ENCODE peak calls at places on chromosome 2, in seven cellular contexts. One of them, this sample, is unnamed.

GRCh38 chr2:72576861-72577260 is 249.0 kb downstream of the EXOC6B start:
- DNase-seq in SK-N-SH: no peak
- DNase-seq in HCT116: no peak
- DNase-seq in GM12878: no peak
- DNase-seq in H1: no peak
- DNase-seq in HepG2: no peak
- DNase-seq in K562: no peak
- DNase-seq in this sample: no peak

GRCh38 chr2:31674446-31674845 is 93.7 kb upstream of the SRD5A2 start:
- DNase-seq in HepG2: no peak
- DNase-seq in SK-N-SH: no peak
- DNase-seq in H1: no peak
- DNase-seq in GM12878: no peak
- DNase-seq in K562: no peak
- DNase-seq in HCT116: no peak
- DNase-seq in this sample: no peak

GRCh38 chr2:192010073-192010472 is 163.2 kb upstream of the CAVIN2 start:
- DNase-seq in SK-N-SH: no peak
- DNase-seq in HepG2: no peak
- DNase-seq in GM12878: no peak
- DNase-seq in H1: no peak
- DNase-seq in HCT116: no peak
- DNase-seq in K562: no peak
- DNase-seq in this sample: no peak

GRCh38 chr2:205193829-205194228 is 488.5 kb upstream of the NRP2 start:
- DNase-seq in H1: no peak
- DNase-seq in K562: no peak
- DNase-seq in HCT116: no peak
- DNase-seq in HepG2: no peak
- DNase-seq in SK-N-SH: no peak
- DNase-seq in GM12878: no peak
- DNase-seq in this sample: no peak

GRCh38 chr2:230875347-230876315 is 10.9 kb downstream of the ITM2C start:
- DNase-seq in HepG2: no peak
- DNase-seq in K562: no peak
- DNase-seq in SK-N-SH: no peak
- DNase-seq in HCT116: no peak
- DNase-seq in GM12878: no peak
- DNase-seq in H1: no peak
- DNase-seq in this sample: no peak

GRCh38 chr2:26471278-26471677 is 6.6 kb downstream of the OTOF start:
- DNase-seq in SK-N-SH: no peak
- DNase-seq in H1: no peak
- DNase-seq in HCT116: no peak
- DNase-seq in GM12878: no peak
- DNase-seq in HepG2: no peak
- DNase-seq in K562: no peak
- DNase-seq in this sample: no peak

GRCh38 chr2:113854208-113854607 is 35.7 kb upstream of the ACTR3 start:
- DNase-seq in GM12878: no peak
- DNase-seq in HepG2: no peak
- DNase-seq in HCT116: no peak
- DNase-seq in H1: no peak
- DNase-seq in K562: no peak
- DNase-seq in SK-N-SH: no peak
- DNase-seq in this sample: no peak

GRCh38 chr2:8149985-8150547 is 531.8 kb upstream of the ID2 start:
- DNase-seq in H1: no peak
- DNase-seq in K562: no peak
- DNase-seq in GM12878: no peak
- DNase-seq in SK-N-SH: no peak
- DNase-seq in HCT116: no peak
- DNase-seq in HepG2: no peak
- DNase-seq in this sample: no peak

GRCh38 chr2:231765496-231765929 is 15.6 kb downstream of the PDE6D start:
- DNase-seq in K562: no peak
- DNase-seq in SK-N-SH: no peak
- DNase-seq in H1: no peak
- DNase-seq in HCT116: no peak
- DNase-seq in HepG2: no peak
- DNase-seq in GM12878: peak; percentile 28
- DNase-seq in this sample: no peak

GRCh38 chr2:57373530-57373929 is 673.1 kb upstream of the VRK2 start:
- DNase-seq in HCT116: peak; percentile 70
- DNase-seq in SK-N-SH: no peak
- DNase-seq in H1: no peak
- DNase-seq in GM12878: no peak
- DNase-seq in K562: no peak
- DNase-seq in HepG2: no peak
- DNase-seq in this sample: peak; percentile 83

GRCh38 chr2:101540518-101540917 is 65.6 kb upstream of the RFX8 start:
- DNase-seq in H1: no peak
- DNase-seq in GM12878: no peak
- DNase-seq in HCT116: no peak
- DNase-seq in HepG2: no peak
- DNase-seq in K562: no peak
- DNase-seq in SK-N-SH: no peak
- DNase-seq in this sample: no peak

GRCh38 chr2:41194235-41194634 is 742.3 kb upstream of the SLC8A1 start:
- DNase-seq in SK-N-SH: peak; percentile 27
- DNase-seq in HCT116: no peak
- DNase-seq in K562: no peak
- DNase-seq in GM12878: no peak
- DNase-seq in H1: no peak
- DNase-seq in HepG2: peak; percentile 12
- DNase-seq in this sample: peak; percentile 94

DNA sequence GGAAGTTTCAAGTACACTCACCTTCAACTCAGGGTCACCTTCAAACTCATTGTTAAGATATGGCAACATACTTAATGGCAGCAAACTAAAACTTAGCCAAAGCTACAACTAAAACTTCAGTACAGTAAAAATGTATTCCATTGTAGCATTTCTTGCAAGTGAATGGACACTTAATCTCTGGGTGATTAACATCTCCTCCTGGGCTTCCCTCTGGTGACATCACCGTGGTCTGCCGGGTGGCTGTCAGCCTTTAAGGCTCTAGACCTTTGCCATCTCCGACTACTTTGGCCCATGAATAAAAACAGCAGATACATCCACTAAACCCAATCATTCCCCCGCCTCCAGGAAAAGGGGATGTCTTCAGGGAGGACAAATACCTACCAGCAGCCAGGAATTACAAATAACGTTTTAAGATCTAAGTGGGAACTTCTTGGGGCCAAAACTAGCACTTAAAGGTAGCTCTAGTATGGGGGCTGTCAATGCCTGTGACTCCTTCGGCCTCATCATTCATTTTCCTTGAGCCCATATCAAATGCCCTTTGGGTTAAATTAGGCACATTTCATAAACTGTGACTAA is 1.2 kb downstream of the TFCP2L1 start:
- DNase-seq in H1: no peak
- DNase-seq in GM12878: no peak
- DNase-seq in K562: no peak
- DNase-seq in HCT116: no peak
- DNase-seq in SK-N-SH: no peak
- DNase-seq in HepG2: no peak
- DNase-seq in this sample: no peak
- TF ChIP-seq MAX in H1: no peak
- TF ChIP-seq MAX in GM12878: no peak
- TF ChIP-seq MAX in K562: no peak
- TF ChIP-seq MAX in HCT116: no peak
- TF ChIP-seq MAX in SK-N-SH: no peak
- TF ChIP-seq MAX in HepG2: no peak
- TF ChIP-seq MAX in this sample: no peak

GRCh38 chr2:128269358-128270305 is 49.0 kb downstream of the HS6ST1 start:
- DNase-seq in GM12878: no peak
- DNase-seq in SK-N-SH: peak; percentile 34
- DNase-seq in H1: no peak
- DNase-seq in HepG2: no peak
- DNase-seq in HCT116: no peak
- DNase-seq in K562: no peak
- DNase-seq in this sample: no peak

GRCh38 chr2:128271186-128271890 is 47.3 kb downstream of the HS6ST1 start:
- DNase-seq in HCT116: no peak
- DNase-seq in GM12878: no peak
- DNase-seq in K562: no peak
- DNase-seq in SK-N-SH: no peak
- DNase-seq in HepG2: no peak
- DNase-seq in H1: no peak
- DNase-seq in this sample: no peak

GRCh38 chr2:128271891-128272585 is 46.6 kb downstream of the HS6ST1 start:
- DNase-seq in HepG2: no peak
- DNase-seq in GM12878: no peak
- DNase-seq in HCT116: no peak
- DNase-seq in K562: no peak
- DNase-seq in SK-N-SH: no peak
- DNase-seq in H1: no peak
- DNase-seq in this sample: no peak

GRCh38 chr2:128268611-128269357 is 49.9 kb downstream of the HS6ST1 start:
- DNase-seq in HCT116: no peak
- DNase-seq in H1: no peak
- DNase-seq in K562: no peak
- DNase-seq in SK-N-SH: peak; percentile 20
- DNase-seq in GM12878: no peak
- DNase-seq in HepG2: no peak
- DNase-seq in this sample: no peak

DNA sequence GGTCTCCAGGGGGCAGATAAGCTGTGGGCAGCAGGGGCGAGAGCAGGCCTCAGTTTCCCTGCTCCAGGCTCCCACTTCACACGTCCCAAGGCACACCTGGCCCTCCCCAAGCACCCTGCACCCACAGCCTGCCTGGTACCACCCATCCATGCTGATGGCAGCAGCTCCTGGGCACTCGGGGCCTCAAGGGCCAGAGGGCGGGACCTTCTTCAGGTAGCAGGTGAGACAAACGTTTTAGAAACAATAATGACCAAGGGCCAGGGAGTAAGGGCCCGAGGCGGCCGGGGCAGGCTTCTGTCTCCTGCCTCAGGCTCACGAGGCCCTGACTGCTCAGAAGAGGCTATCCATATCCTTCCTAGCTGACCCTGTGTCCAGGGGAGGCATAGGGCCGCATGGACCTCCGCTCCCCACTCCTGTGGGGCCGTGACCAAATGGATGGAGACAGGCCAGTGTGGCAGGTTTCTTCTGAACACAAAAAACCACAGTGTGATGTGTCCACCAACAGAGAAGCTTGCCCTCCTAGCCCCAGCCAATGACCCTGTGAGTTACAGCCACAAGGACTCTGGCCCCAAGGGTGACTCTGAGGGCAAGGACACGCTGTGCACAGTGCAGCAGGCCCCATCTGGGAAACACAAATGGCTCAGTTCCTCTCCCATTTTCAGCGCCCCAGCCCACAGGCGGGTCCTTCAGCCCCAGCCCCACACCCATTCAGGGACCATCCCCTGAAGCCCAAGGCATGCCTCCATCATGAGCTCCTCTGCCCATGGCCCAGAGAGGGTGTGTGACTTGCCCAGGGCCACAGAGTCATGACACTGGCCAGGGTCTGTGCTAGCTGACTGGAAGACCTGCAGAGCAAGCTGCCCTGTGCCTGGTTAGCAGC is 48.1 kb downstream of the HS6ST1 start:
- DNase-seq in HepG2: peak; percentile 48
- DNase-seq in H1: no peak
- DNase-seq in HCT116: no peak
- DNase-seq in SK-N-SH: peak; percentile 17
- DNase-seq in GM12878: no peak
- DNase-seq in K562: no peak
- DNase-seq in this sample: no peak
- TF ChIP-seq POLR2AphosphoS5 in HepG2: no peak
- TF ChIP-seq POLR2AphosphoS5 in H1: no peak
- TF ChIP-seq POLR2AphosphoS5 in HCT116: no peak
- TF ChIP-seq POLR2AphosphoS5 in SK-N-SH: no peak
- TF ChIP-seq POLR2AphosphoS5 in GM12878: no peak
- TF ChIP-seq POLR2AphosphoS5 in K562: no peak
- TF ChIP-seq POLR2AphosphoS5 in this sample: no peak

GRCh38 chr2:234739061-234739460 is 212.8 kb upstream of the SH3BP4 start:
- DNase-seq in SK-N-SH: no peak
- DNase-seq in GM12878: no peak
- DNase-seq in H1: no peak
- DNase-seq in HepG2: no peak
- DNase-seq in HCT116: no peak
- DNase-seq in K562: no peak
- DNase-seq in this sample: no peak

GRCh38 chr2:234733795-234734600 is 217.8 kb upstream of the SH3BP4 start:
- DNase-seq in GM12878: no peak
- DNase-seq in K562: no peak
- DNase-seq in H1: no peak
- DNase-seq in HepG2: peak; percentile 85
- DNase-seq in SK-N-SH: no peak
- DNase-seq in HCT116: no peak
- DNase-seq in this sample: no peak

GRCh38 chr2:234732404-234733092 is 219.3 kb upstream of the SH3BP4 start:
- DNase-seq in HepG2: no peak
- DNase-seq in K562: no peak
- DNase-seq in SK-N-SH: no peak
- DNase-seq in GM12878: no peak
- DNase-seq in HCT116: no peak
- DNase-seq in H1: no peak
- DNase-seq in this sample: no peak

GRCh38 chr2:234733093-234733489 is 218.7 kb upstream of the SH3BP4 start:
- DNase-seq in H1: no peak
- DNase-seq in HepG2: no peak
- DNase-seq in GM12878: no peak
- DNase-seq in HCT116: no peak
- DNase-seq in SK-N-SH: no peak
- DNase-seq in K562: no peak
- DNase-seq in this sample: no peak

GRCh38 chr2:234735829-234736228 is 216.0 kb upstream of the SH3BP4 start:
- DNase-seq in HCT116: no peak
- DNase-seq in H1: no peak
- DNase-seq in GM12878: no peak
- DNase-seq in SK-N-SH: no peak
- DNase-seq in K562: no peak
- DNase-seq in HepG2: no peak
- DNase-seq in this sample: no peak
- TF ChIP-seq MAX in HCT116: no peak
- TF ChIP-seq MAX in H1: no peak
- TF ChIP-seq MAX in GM12878: no peak
- TF ChIP-seq MAX in SK-N-SH: no peak
- TF ChIP-seq MAX in K562: no peak
- TF ChIP-seq MAX in HepG2: no peak
- TF ChIP-seq MAX in this sample: no peak

DNA sequence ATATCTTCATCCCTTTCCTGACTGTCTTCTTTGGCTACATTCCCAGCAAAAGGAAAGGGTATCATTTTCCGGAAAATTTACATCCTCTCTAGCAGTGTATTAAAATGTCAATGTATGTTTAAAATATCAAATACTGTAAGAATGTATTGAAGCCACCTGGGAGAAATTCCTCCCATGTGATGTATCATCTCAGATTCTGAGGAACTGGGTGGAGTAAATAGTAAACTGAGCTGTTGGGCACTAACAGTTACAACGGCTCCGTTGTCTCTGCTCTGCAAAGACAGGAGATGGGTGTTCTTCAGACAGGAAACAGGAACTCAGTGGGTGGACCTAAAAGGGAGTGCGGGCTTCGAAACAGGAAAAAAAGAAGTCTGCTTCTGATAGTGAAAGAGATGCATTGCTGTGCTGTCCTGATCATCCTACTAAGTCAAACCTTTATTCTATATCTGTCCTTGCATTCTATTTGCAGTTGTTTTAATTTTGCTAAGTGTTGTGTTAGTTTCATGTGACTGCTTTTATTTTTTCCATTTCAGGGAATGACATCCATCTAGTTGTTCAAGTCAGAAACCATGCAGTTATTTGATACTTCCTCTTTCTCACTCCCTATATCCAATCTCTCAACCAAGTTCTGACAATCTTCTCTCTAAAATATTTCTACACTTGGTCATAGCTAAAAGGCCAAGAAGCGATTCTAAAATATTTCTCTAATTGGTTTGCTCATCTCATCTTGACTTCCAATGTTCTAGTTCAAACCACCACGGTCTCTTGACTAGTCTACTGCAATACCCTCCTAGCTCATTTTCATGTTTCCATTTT is 19.4 kb downstream of the DOK1 start:
- DNase-seq in K562: peak; percentile 70
- DNase-seq in GM12878: peak; percentile 59
- DNase-seq in HepG2: no peak
- DNase-seq in HCT116: no peak
- DNase-seq in SK-N-SH: no peak
- DNase-seq in H1: no peak
- DNase-seq in this sample: peak; percentile 24
- TF ChIP-seq POLR2AphosphoS5 in K562: no peak
- TF ChIP-seq POLR2AphosphoS5 in GM12878: no peak
- TF ChIP-seq POLR2AphosphoS5 in HepG2: no peak
- TF ChIP-seq POLR2AphosphoS5 in HCT116: no peak
- TF ChIP-seq POLR2AphosphoS5 in SK-N-SH: peak; percentile 79
- TF ChIP-seq POLR2AphosphoS5 in H1: no peak
- TF ChIP-seq POLR2AphosphoS5 in this sample: no peak